ENCODE peak calls at places on chromosomes 2 and 18, in eight cellular contexts. P is IMR-90, A is SJCRH30, W is K562, I is endothelial cell of umbilical vein, Z is cardiac muscle cell, S is spleen, E is OCI-LY7. V is an unnamed sample. For H3K4me1, the result is how much of the 10 kb centered on the place peaks cover.

GRCh38 chr2:26080356-26080755 is 46.5 kb downstream of the RAB10 start:
- DNase-seq in E (no peak), P (peak), A (no peak), I (no peak), Z (no peak), S (no peak), W (no peak), V (no peak)

GRCh38 chr18:32576296-32576916 is 105.7 kb upstream of the GAREM1 start:
- DNase-seq in W (no peak), I (peak), S (no peak), E (peak), Z (peak), P (peak), A (peak), V (no peak)

GRCh38 chr2:156309106-156309505 is 23.4 kb downstream of the NR4A2 start:
- DNase-seq in P (no peak), Z (no peak), E (no peak), W (no peak), I (no peak), S (no peak), A (no peak), V (no peak)

GRCh38 chr18:80202264-80202998 is 44.9 kb downstream of the PARD6G start:
- DNase-seq in P (no peak), E (no peak), I (no peak), Z (no peak), A (no peak), S (no peak), W (no peak), V (no peak)

GRCh38 chr18:65934874-65935273 is 184.1 kb downstream of the CDH7 start:
- DNase-seq in W (no peak), P (no peak), E (no peak), I (no peak), S (no peak), Z (no peak), A (no peak), V (no peak)

GRCh38 chr2:162085090-162085891 is 11.3 kb upstream of the DPP4 start:
- DNase-seq in A (no peak), E (no peak), Z (no peak), S (no peak), P (peak), I (no peak), W (no peak), V (no peak)

GRCh38 chr18:22703883-22704626 is 229.1 kb upstream of the RBBP8 start:
- DNase-seq in I (peak), E (peak), W (peak), A (peak), Z (peak), P (peak), S (no peak), V (no peak)

GRCh38 chr2:239944706-239945551 is 80.2 kb downstream of the NDUFA10 start:
- DNase-seq in W (no peak), S (peak), P (peak), Z (no peak), E (no peak), A (no peak), I (no peak), V (no peak)

GRCh38 chr2:26938399-26938798 is 32.0 kb upstream of the MAPRE3 start:
- DNase-seq in P (no peak), W (peak), E (no peak), Z (no peak), A (no peak), S (no peak), I (no peak), V (no peak)

GRCh38 chr2:109317471-109318090 is 188.6 kb downstream of the SH3RF3 start:
- DNase-seq in P (peak), Z (no peak), S (no peak), I (no peak), W (no peak), E (no peak), A (peak), V (no peak)

GRCh38 chr2:47189635-47190034 is 34.5 kb upstream of the STPG4 start:
- DNase-seq in S (no peak), E (no peak), Z (no peak), A (no peak), P (peak), W (no peak), I (peak), V (no peak)

GRCh38 chr2:43225093-43225787 is 1.2 kb downstream of the ZFP36L2 start:
- DNase-seq in S (peak), W (peak), I (peak), A (peak), P (peak), E (peak), Z (peak), V (no peak)

GRCh38 chr2:25251461-25252273 is 83.3 kb upstream of the POMC start:
- DNase-seq in E (no peak), S (peak), Z (peak), W (peak), P (peak), A (no peak), I (peak), V (no peak)

GRCh38 chr2:160901631-160902030 is 258.6 kb upstream of the TANK start:
- DNase-seq in Z (peak), W (no peak), I (no peak), E (no peak), A (no peak), S (no peak), P (no peak), V (no peak)

GRCh38 chr18:45821021-45821420 is 4.5 kb upstream of the SIGLEC15 start:
- DNase-seq in P (no peak), A (no peak), Z (no peak), E (no peak), W (no peak), S (no peak), I (no peak), V (no peak)

GRCh38 chr18:48832961-48833700 is 117.6 kb downstream of the SMAD7 start:
- DNase-seq in S (peak), E (no peak), W (no peak), I (no peak), A (peak), Z (no peak), P (peak), V (peak)

GRCh38 chr2:98463551-98463971 is 18.9 kb downstream of the INPP4A start:
- DNase-seq in Z (no peak), W (no peak), P (no peak), E (no peak), S (no peak), I (no peak), A (no peak), V (no peak)

GRCh38 chr2:239774142-239774462 is 251.0 kb downstream of the NDUFA10 start:
- DNase-seq in A (no peak), W (no peak), E (no peak), I (no peak), S (peak), Z (no peak), P (no peak), V (no peak)

GRCh38 chr2:32977228-32977758 is 30.5 kb downstream of the LTBP1 start:
- DNase-seq in A (peak), I (peak), S (no peak), Z (no peak), E (no peak), P (no peak), W (no peak), V (no peak)

GRCh38 chr18:57585421-57585820 is 1.1 kb downstream of the FECH start:
- DNase-seq in A (peak), E (no peak), W (no peak), S (no peak), I (no peak), P (peak), Z (no peak), V (no peak)

GRCh38 chr18:48674198-48674721 is 135.4 kb downstream of the CTIF start:
- DNase-seq in E (no peak), S (peak), A (no peak), Z (no peak), P (peak), W (no peak), I (no peak), V (no peak)

GRCh38 chr2:10009271-10009810 is 34.0 kb upstream of the KLF11 start:
- DNase-seq in W (no peak), S (peak), Z (no peak), P (no peak), A (no peak), E (no peak), I (no peak), V (no peak)

GRCh38 chr18:13565228-13565627 is 161.1 kb downstream of the FAM210A start:
- DNase-seq in Z (no peak), A (no peak), I (no peak), E (no peak), W (no peak), S (no peak), P (no peak), V (no peak)

DNA sequence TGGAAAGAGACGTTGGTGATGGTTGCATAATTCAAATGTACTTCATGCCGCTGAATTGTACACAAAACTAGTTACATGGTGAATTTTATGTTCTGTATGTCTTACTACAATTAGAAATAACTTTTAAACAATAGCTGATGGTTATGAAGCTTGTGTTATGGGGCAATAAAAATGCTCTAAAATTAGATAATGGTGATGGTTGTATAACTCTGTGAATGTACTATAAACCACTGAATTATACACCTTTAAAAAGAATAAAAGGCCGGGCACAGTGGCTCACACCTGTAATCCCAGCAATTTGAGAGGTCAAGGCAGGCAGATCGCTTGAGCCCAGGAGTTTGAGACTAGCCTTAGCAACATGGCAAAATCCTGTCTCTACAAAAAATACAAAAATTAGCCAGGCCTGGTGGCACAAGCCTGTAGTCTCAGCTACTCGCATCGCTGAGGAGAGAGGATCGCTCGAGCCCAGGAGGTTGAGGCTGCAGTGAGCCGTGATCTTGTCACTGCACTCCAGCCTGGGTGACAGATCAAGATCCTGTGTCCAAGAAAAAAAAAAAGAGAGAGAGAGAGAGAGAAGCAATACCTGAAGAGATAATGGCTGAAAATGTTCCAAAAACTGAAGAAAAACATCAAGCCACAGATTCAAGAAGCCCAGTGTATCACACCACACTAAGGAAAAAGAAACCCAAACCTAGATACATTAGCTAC is 6.3 kb downstream of the RNU4ATAC start:
- DNase-seq in E (no peak), I (no peak), Z (no peak), A (no peak), W (no peak), S (no peak), P (no peak), V (no peak)
- H3K4me1 ChIP-seq in E (under half), I (under half), Z (under half), A (under half), W (under half), S (half or more), P (under half), V (under half)

GRCh38 chr2:20568501-20569463 is 82.1 kb downstream of the HS1BP3 start:
- DNase-seq in S (peak), Z (no peak), A (peak), I (peak), E (no peak), P (no peak), W (no peak), V (no peak)
- H3K4me1 ChIP-seq in S (under half), Z (under half), A (half or more), I (half or more), E (under half), P (under half), W (under half), V (under half)

GRCh38 chr2:74474481-74474880 is 2.0 kb upstream of the MRPL53 start:
- DNase-seq in P (no peak), A (no peak), S (peak), W (no peak), Z (no peak), I (no peak), E (no peak), V (no peak)
- H3K4me1 ChIP-seq in P (under half), A (under half), S (half or more), W (under half), Z (under half), I (under half), E (under half), V (under half)

DNA sequence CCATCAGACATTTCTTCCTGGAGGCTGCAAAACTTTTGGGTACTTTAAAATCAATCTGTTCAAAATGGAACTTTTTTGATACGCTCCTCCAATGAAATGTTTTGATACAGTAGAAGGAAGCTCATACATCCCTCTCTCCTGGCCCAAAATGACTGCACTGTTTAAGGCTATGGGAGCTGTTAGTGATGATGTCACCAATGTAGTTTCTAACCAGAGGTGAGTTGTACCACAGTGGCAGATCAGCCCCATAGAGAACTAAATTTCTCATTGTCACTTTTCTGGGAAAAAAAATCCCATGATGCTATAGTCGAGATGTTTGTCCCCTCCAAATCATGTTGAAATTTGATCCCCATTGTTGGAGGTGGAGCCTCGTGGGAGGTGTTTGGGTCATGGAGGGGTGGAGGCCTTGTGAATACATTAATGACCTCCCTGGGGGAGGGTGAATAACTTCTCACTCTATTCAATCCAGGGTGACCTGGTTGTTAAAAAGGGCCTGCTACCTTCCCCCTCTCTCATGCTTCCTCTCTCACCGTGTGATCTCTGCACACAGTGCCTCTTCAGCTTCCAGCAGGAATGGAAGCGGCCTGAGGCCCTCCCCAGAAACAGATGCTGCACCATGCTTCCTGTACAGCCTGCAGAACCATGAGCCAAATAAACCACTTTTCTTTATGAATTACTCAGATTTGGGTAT is 117.3 kb upstream of the NPAS2 start:
- DNase-seq in S (no peak), I (no peak), E (no peak), A (no peak), W (no peak), Z (no peak), P (no peak), V (no peak)
- H3K4me1 ChIP-seq in S (under half), I (under half), E (under half), A (under half), W (under half), Z (under half), P (under half), V (under half)

DNA sequence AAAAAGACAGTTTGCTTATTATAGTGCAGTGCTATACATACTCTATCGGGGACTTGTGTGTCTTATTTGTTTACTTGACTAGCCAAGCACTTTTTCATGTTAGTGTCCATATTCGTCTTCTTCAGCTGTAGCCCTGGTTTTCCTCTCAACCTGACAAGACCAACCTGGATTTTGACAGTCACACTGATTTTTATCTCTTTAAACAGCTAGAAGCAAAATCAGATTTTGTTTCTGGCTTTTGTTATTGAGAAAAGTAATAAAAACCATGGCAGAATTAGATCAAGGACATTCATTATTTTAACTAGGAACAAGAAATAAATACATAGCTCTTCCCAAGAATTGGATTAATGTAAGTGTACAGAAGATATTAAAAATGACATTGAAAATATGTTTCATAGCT is 56.8 kb downstream of the SPATS2L start:
- DNase-seq in Z (no peak), I (no peak), W (no peak), A (no peak), S (no peak), P (no peak), E (no peak), V (no peak)
- H3K4me1 ChIP-seq in Z (under half), I (under half), W (under half), A (under half), S (under half), P (under half), E (under half), V (half or more)

GRCh38 chr2:16655457-16655837 is 10.2 kb downstream of the CYRIA start:
- DNase-seq in E (no peak), W (no peak), P (no peak), S (no peak), I (no peak), Z (no peak), A (no peak), V (no peak)
- H3K4me1 ChIP-seq in E (half or more), W (under half), P (under half), S (half or more), I (under half), Z (under half), A (under half), V (under half)

GRCh38 chr2:172095146-172095904 is 7.4 kb downstream of the DLX2 start:
- DNase-seq in P (peak), S (peak), E (peak), W (no peak), Z (no peak), A (peak), I (peak), V (no peak)
- H3K4me1 ChIP-seq in P (under half), S (half or more), E (under half), W (under half), Z (under half), A (under half), I (under half), V (under half)

V was measured in Panc1.